ENCODE peak calls at places on chromosomes 11 and 22, in four cellular contexts. F is activated T-helper 1 cell treated with Interleukin-2 at 50 U/mL for 16 hours, J is coronary artery, H is RCC 7860. W is an unnamed sample.

GRCh38 chr22:20805972-20806471 is 32.1 kb downstream of the SERPIND1 start:
- DNase-seq in F (no peak), J (peak; percentile 41), H (peak; percentile 25), W (no peak)

GRCh38 chr11:29627541-29627940 is 389.3 kb downstream of the KCNA4 start:
- DNase-seq in F (no peak), J (no peak), H (no peak), W (no peak)

GRCh38 chr11:63920870-63921417 is 4.0 kb upstream of the RCOR2 start:
- DNase-seq in F (no peak), J (no peak), H (no peak), W (no peak)

GRCh38 chr22:29751669-29752068 is 15.1 kb downstream of the ZMAT5 start:
- DNase-seq in F (no peak), J (no peak), H (no peak), W (no peak)

GRCh38 chr22:40529817-40530216 is 106.7 kb downstream of the MRTFA start:
- DNase-seq in F (no peak), J (no peak), H (no peak), W (no peak)

GRCh38 chr11:21888814-21889213 is 304.1 kb upstream of the ANO5 start:
- DNase-seq in F (no peak), J (no peak), H (peak; percentile 18), W (no peak)

GRCh38 chr11:128752379-128752778 is 58.5 kb downstream of the FLI1 start:
- DNase-seq in F (no peak), J (no peak), H (no peak), W (no peak)

GRCh38 chr11:64613648-64614047 is 22.6 kb downstream of the SLC22A12 start:
- DNase-seq in F (no peak), J (no peak), H (no peak), W (no peak)

GRCh38 chr22:27311666-27312566 is 489.6 kb downstream of the MN1 start:
- DNase-seq in F (no peak), J (no peak), H (peak; percentile 48), W (no peak)

GRCh38 chr11:85133636-85134035 is 493.5 kb downstream of the DLG2 start:
- DNase-seq in F (no peak), J (no peak), H (no peak), W (no peak)

GRCh38 chr11:76236092-76237026 is 30.1 kb upstream of the WNT11 start:
- DNase-seq in F (no peak), J (no peak), H (no peak), W (peak; percentile 17)

GRCh38 chr22:20095521-20095920 is 15.5 kb downstream of the DGCR8 start:
- DNase-seq in F (no peak), J (no peak), H (no peak), W (no peak)

GRCh38 chr11:71164186-71164585 is 88.2 kb downstream of the SHANK2 start:
- DNase-seq in F (no peak), J (peak; percentile 31), H (no peak), W (no peak)

GRCh38 chr22:25208743-25209505 is 9.3 kb downstream of the CRYBB3 start:
- DNase-seq in F (no peak), J (no peak), H (no peak), W (no peak)

W was measured in T-helper 9 cell.